ENCODE peak calls at places on chromosomes 7 and 10, in eight cellular contexts. I, K, P, J, T, H, X and F are unnamed samples.

GRCh38 chr7:4849390-4849789 is 12.4 kb downstream of the PAPOLB start:
- DNase-seq in I (peak; percentile 32), K (peak; percentile 100), P (no peak), J (peak; percentile 21), T (no peak), H (no peak), X (no peak), F (peak; percentile 30)

GRCh38 chr7:97480700-97481410 is 251.0 kb upstream of the TAC1 start:
- DNase-seq in I (no peak), K (no peak), P (no peak), J (no peak), T (no peak), H (no peak), X (no peak), F (peak; percentile 5)

GRCh38 chr7:31646969-31647368 is 40.0 kb upstream of the PPP1R17 start:
- DNase-seq in I (no peak), K (no peak), P (no peak), J (no peak), T (no peak), H (no peak), X (no peak), F (no peak)

GRCh38 chr7:41628926-41629325 is 74.0 kb downstream of the INHBA start:
- DNase-seq in I (no peak), K (peak; percentile 67), P (no peak), J (no peak), T (no peak), H (no peak), X (no peak), F (no peak)

GRCh38 chr10:6144609-6145413 is 56.0 kb downstream of the RBM17 start:
- DNase-seq in I (peak; percentile 83), K (peak; percentile 89), P (peak; percentile 92), J (peak; percentile 73), T (peak; percentile 93), H (peak; percentile 95), X (peak; percentile 94), F (peak; percentile 77)

GRCh38 chr7:34087892-34088891 is 182.9 kb downstream of the BMPER start:
- DNase-seq in I (peak; percentile 47), K (peak; percentile 71), P (no peak), J (no peak), T (no peak), H (no peak), X (no peak), F (no peak)

GRCh38 chr10:130761032-130761575 is 550.4 kb downstream of the TCERG1L start:
- DNase-seq in I (no peak), K (no peak), P (no peak), J (no peak), T (no peak), H (peak; percentile 22), X (peak; percentile 53), F (no peak)

GRCh38 chr7:77282897-77283296 is 83.3 kb upstream of the FGL2 start:
- DNase-seq in I (no peak), K (peak; percentile 89), P (no peak), J (no peak), T (no peak), H (no peak), X (no peak), F (no peak)

GRCh38 chr7:143385891-143386781 is 5.0 kb downstream of the ZYX start:
- DNase-seq in I (no peak), K (peak; percentile 33), P (peak; percentile 76), J (no peak), T (peak; percentile 52), H (peak; percentile 77), X (peak; percentile 72), F (no peak)

GRCh38 chr10:30437039-30437781 is 3.2 kb downstream of the MAP3K8 start:
- DNase-seq in I (peak; percentile 69), K (peak; percentile 81), P (no peak), J (no peak), T (no peak), H (no peak), X (no peak), F (no peak)

GRCh38 chr10:70132098-70133029 is at the start of gene AIFM2:
- DNase-seq in I (peak; percentile 67), K (peak; percentile 64), P (peak; percentile 86), J (peak; percentile 92), T (peak; percentile 88), H (peak; percentile 93), X (peak; percentile 89), F (peak; percentile 28)

GRCh38 chr7:75565129-75565528 is 73.0 kb downstream of the SPDYE5 start:
- DNase-seq in I (peak; percentile 74), K (peak; percentile 95), P (no peak), J (no peak), T (no peak), H (no peak), X (no peak), F (no peak)

GRCh38 chr7:130950741-130951140 is 216.7 kb upstream of the KLF14 start:
- DNase-seq in I (no peak), K (no peak), P (no peak), J (no peak), T (no peak), H (no peak), X (no peak), F (no peak)

GRCh38 chr7:130953193-130953592 is 219.2 kb upstream of the KLF14 start:
- DNase-seq in I (no peak), K (no peak), P (no peak), J (no peak), T (no peak), H (no peak), X (no peak), F (no peak)

GRCh38 chr7:130951303-130951975 is 217.4 kb upstream of the KLF14 start:
- DNase-seq in I (no peak), K (no peak), P (no peak), J (no peak), T (no peak), H (no peak), X (no peak), F (no peak)

GRCh38 chr7:130951976-130952313 is 217.9 kb upstream of the KLF14 start:
- DNase-seq in I (no peak), K (no peak), P (no peak), J (no peak), T (no peak), H (no peak), X (no peak), F (no peak)

GRCh38 chr7:130952477-130952876 is 218.5 kb upstream of the KLF14 start:
- DNase-seq in I (no peak), K (no peak), P (no peak), J (no peak), T (no peak), H (no peak), X (no peak), F (no peak)
- H3K27ac ChIP-seq in I (no peak overlapping the region), K (no peak overlapping the region), P (no peak overlapping the region), J (no peak overlapping the region), T (no peak overlapping the region), H (peak overlapping the region; percentile 1), X (no peak overlapping the region), F (no peak overlapping the region)

GRCh38 chr10:82691211-82691610 is 816.2 kb downstream of the NRG3 start:
- DNase-seq in I (no peak), K (no peak), P (no peak), J (no peak), T (no peak), H (no peak), X (no peak), F (no peak)
- H3K27ac ChIP-seq in I (no peak overlapping the region), K (no peak overlapping the region), P (no peak overlapping the region), J (no peak overlapping the region), T (no peak overlapping the region), H (no peak overlapping the region), X (no peak overlapping the region), F (no peak overlapping the region)

GRCh38 chr7:154574235-154574634 is 428.7 kb downstream of the PAXIP1 start:
- DNase-seq in I (no peak), K (no peak), P (no peak), J (no peak), T (no peak), H (no peak), X (no peak), F (no peak)

GRCh38 chr7:154568346-154568745 is 434.6 kb downstream of the PAXIP1 start:
- DNase-seq in I (no peak), K (no peak), P (no peak), J (no peak), T (no peak), H (no peak), X (no peak), F (no peak)

GRCh38 chr7:154566877-154567276 is 436.0 kb downstream of the PAXIP1 start:
- DNase-seq in I (no peak), K (peak; percentile 20), P (no peak), J (no peak), T (no peak), H (no peak), X (no peak), F (no peak)

GRCh38 chr7:154571772-154572171 is 431.2 kb downstream of the PAXIP1 start:
- DNase-seq in I (no peak), K (no peak), P (no peak), J (no peak), T (no peak), H (no peak), X (no peak), F (no peak)

DNA sequence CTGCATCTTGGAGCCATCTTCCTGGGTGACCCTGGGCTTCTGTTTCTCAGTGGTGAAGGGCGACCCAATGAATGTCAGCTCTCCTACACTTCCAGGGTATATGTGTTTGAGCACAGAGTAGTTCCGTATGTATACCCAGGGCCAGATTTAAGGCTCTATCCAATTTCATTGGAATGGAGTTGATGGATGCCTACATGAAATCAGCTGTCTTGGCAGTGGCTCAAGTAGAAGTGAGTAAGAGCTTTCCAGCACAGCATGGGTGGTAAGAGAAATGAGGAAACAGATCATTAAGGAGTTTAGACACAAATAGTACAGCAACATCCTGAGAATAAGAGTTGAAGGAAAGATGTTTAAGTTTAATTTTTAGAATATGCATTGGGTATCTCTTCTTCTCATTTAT is 433.0 kb downstream of the PAXIP1 start:
- DNase-seq in I (no peak), K (no peak), P (no peak), J (no peak), T (no peak), H (no peak), X (no peak), F (no peak)
- H3K27ac ChIP-seq in I (no peak overlapping the region), K (no peak overlapping the region), P (no peak overlapping the region), J (no peak overlapping the region), T (no peak overlapping the region), H (no peak overlapping the region), X (no peak overlapping the region), F (no peak overlapping the region)

GRCh38 chr7:156232931-156233705 is 407.5 kb upstream of the RNF32 start:
- DNase-seq in I (no peak), K (no peak), P (peak; percentile 64), J (no peak), T (no peak), H (no peak), X (peak; percentile 56), F (no peak)
- H3K27ac ChIP-seq in I (no peak overlapping the region), K (no peak overlapping the region), P (no peak overlapping the region), J (no peak overlapping the region), T (no peak overlapping the region), H (no peak overlapping the region), X (no peak overlapping the region), F (no peak overlapping the region)